ENCODE peak calls at places on chromosomes 6 and 20, in nine cellular contexts. One of them, this sample, is unnamed.

GRCh38 chr20:52747736-52748135 is 224.4 kb upstream of the TSHZ2 start:
- DNase-seq in GM04503: no peak
- DNase-seq in Kasumi-1: no peak
- DNase-seq in cardiac septum: no peak
- DNase-seq in thoracic aorta: no peak
- DNase-seq in tibial nerve: no peak
- DNase-seq in neuronal stem cell: peak
- DNase-seq in cardiac fibroblast: no peak
- DNase-seq in esophagus muscularis mucosa: no peak
- DNase-seq in this sample: peak

GRCh38 chr6:132089173-132089572 is 138.0 kb upstream of the CCN2 start:
- DNase-seq in thoracic aorta: no peak
- DNase-seq in cardiac fibroblast: no peak
- DNase-seq in GM04503: no peak
- DNase-seq in cardiac septum: no peak
- DNase-seq in tibial nerve: no peak
- DNase-seq in Kasumi-1: no peak
- DNase-seq in esophagus muscularis mucosa: no peak
- DNase-seq in neuronal stem cell: no peak
- DNase-seq in this sample: no peak

GRCh38 chr6:39083111-39083702 is 31.8 kb downstream of the SAYSD1 start:
- DNase-seq in cardiac fibroblast: no peak
- DNase-seq in thoracic aorta: no peak
- DNase-seq in tibial nerve: no peak
- DNase-seq in GM04503: no peak
- DNase-seq in Kasumi-1: no peak
- DNase-seq in neuronal stem cell: no peak
- DNase-seq in cardiac septum: no peak
- DNase-seq in esophagus muscularis mucosa: no peak
- DNase-seq in this sample: no peak

GRCh38 chr20:2204021-2204420 is 91.8 kb upstream of the TGM3 start:
- DNase-seq in cardiac fibroblast: no peak
- DNase-seq in Kasumi-1: no peak
- DNase-seq in thoracic aorta: no peak
- DNase-seq in tibial nerve: no peak
- DNase-seq in esophagus muscularis mucosa: no peak
- DNase-seq in neuronal stem cell: no peak
- DNase-seq in cardiac septum: no peak
- DNase-seq in GM04503: no peak
- DNase-seq in this sample: no peak

GRCh38 chr20:39849664-39850063 is 839.4 kb downstream of the MAFB start:
- DNase-seq in neuronal stem cell: no peak
- DNase-seq in esophagus muscularis mucosa: no peak
- DNase-seq in thoracic aorta: peak
- DNase-seq in GM04503: peak
- DNase-seq in cardiac fibroblast: peak
- DNase-seq in Kasumi-1: no peak
- DNase-seq in tibial nerve: peak
- DNase-seq in cardiac septum: peak
- DNase-seq in this sample: peak

GRCh38 chr6:26575494-26575939 is 21.2 kb upstream of the ABT1 start:
- DNase-seq in cardiac septum: no peak
- DNase-seq in neuronal stem cell: no peak
- DNase-seq in esophagus muscularis mucosa: no peak
- DNase-seq in tibial nerve: no peak
- DNase-seq in Kasumi-1: no peak
- DNase-seq in thoracic aorta: no peak
- DNase-seq in GM04503: no peak
- DNase-seq in cardiac fibroblast: peak
- DNase-seq in this sample: no peak

GRCh38 chr6:86780923-86781322 is 156.4 kb upstream of the HTR1E start:
- DNase-seq in GM04503: no peak
- DNase-seq in esophagus muscularis mucosa: no peak
- DNase-seq in thoracic aorta: no peak
- DNase-seq in neuronal stem cell: no peak
- DNase-seq in cardiac fibroblast: no peak
- DNase-seq in cardiac septum: no peak
- DNase-seq in tibial nerve: no peak
- DNase-seq in Kasumi-1: no peak
- DNase-seq in this sample: no peak

GRCh38 chr6:43953794-43954310 is 173.4 kb downstream of the MRPL14 start:
- DNase-seq in GM04503: no peak
- DNase-seq in thoracic aorta: no peak
- DNase-seq in esophagus muscularis mucosa: no peak
- DNase-seq in cardiac septum: peak
- DNase-seq in Kasumi-1: no peak
- DNase-seq in tibial nerve: no peak
- DNase-seq in neuronal stem cell: no peak
- DNase-seq in cardiac fibroblast: peak
- DNase-seq in this sample: no peak

GRCh38 chr6:41538556-41539182 is 7.5 kb upstream of the FOXP4 start:
- DNase-seq in cardiac septum: no peak
- DNase-seq in neuronal stem cell: no peak
- DNase-seq in cardiac fibroblast: peak
- DNase-seq in Kasumi-1: peak
- DNase-seq in thoracic aorta: no peak
- DNase-seq in tibial nerve: no peak
- DNase-seq in GM04503: no peak
- DNase-seq in esophagus muscularis mucosa: no peak
- DNase-seq in this sample: no peak

GRCh38 chr6:164152611-164153010 is 738.1 kb downstream of the QKI start:
- DNase-seq in cardiac fibroblast: no peak
- DNase-seq in Kasumi-1: no peak
- DNase-seq in cardiac septum: no peak
- DNase-seq in thoracic aorta: no peak
- DNase-seq in GM04503: no peak
- DNase-seq in neuronal stem cell: no peak
- DNase-seq in esophagus muscularis mucosa: no peak
- DNase-seq in tibial nerve: no peak
- DNase-seq in this sample: no peak

GRCh38 chr6:143283887-143284640 is 166.4 kb downstream of the ADAT2 start:
- DNase-seq in GM04503: peak
- DNase-seq in cardiac septum: no peak
- DNase-seq in tibial nerve: no peak
- DNase-seq in neuronal stem cell: no peak
- DNase-seq in Kasumi-1: no peak
- DNase-seq in thoracic aorta: no peak
- DNase-seq in cardiac fibroblast: peak
- DNase-seq in esophagus muscularis mucosa: no peak
- DNase-seq in this sample: peak

GRCh38 chr20:41229259-41229658 is 88.3 kb downstream of the ZHX3 start:
- DNase-seq in tibial nerve: no peak
- DNase-seq in neuronal stem cell: no peak
- DNase-seq in cardiac fibroblast: no peak
- DNase-seq in thoracic aorta: no peak
- DNase-seq in esophagus muscularis mucosa: no peak
- DNase-seq in GM04503: no peak
- DNase-seq in cardiac septum: no peak
- DNase-seq in Kasumi-1: no peak
- DNase-seq in this sample: no peak

GRCh38 chr6:152642578-152643375 is 5.6 kb upstream of the SYNE1 start:
- DNase-seq in cardiac fibroblast: peak
- DNase-seq in cardiac septum: peak
- DNase-seq in GM04503: no peak
- DNase-seq in Kasumi-1: peak
- DNase-seq in neuronal stem cell: peak
- DNase-seq in thoracic aorta: no peak
- DNase-seq in tibial nerve: no peak
- DNase-seq in esophagus muscularis mucosa: no peak
- DNase-seq in this sample: peak

GRCh38 chr6:20875369-20875963 is 341.2 kb downstream of the CDKAL1 start:
- DNase-seq in GM04503: no peak
- DNase-seq in thoracic aorta: no peak
- DNase-seq in cardiac septum: no peak
- DNase-seq in cardiac fibroblast: peak
- DNase-seq in neuronal stem cell: no peak
- DNase-seq in Kasumi-1: peak
- DNase-seq in tibial nerve: no peak
- DNase-seq in esophagus muscularis mucosa: no peak
- DNase-seq in this sample: no peak

GRCh38 chr20:33211817-33212424 is 5.2 kb upstream of the BPIFA3 start:
- DNase-seq in tibial nerve: no peak
- DNase-seq in neuronal stem cell: peak
- DNase-seq in GM04503: no peak
- DNase-seq in esophagus muscularis mucosa: no peak
- DNase-seq in cardiac fibroblast: peak
- DNase-seq in cardiac septum: no peak
- DNase-seq in Kasumi-1: peak
- DNase-seq in thoracic aorta: no peak
- DNase-seq in this sample: peak

GRCh38 chr20:1094706-1095220 is 23.6 kb upstream of the PSMF1 start:
- DNase-seq in Kasumi-1: no peak
- DNase-seq in GM04503: peak
- DNase-seq in thoracic aorta: no peak
- DNase-seq in cardiac fibroblast: no peak
- DNase-seq in cardiac septum: no peak
- DNase-seq in neuronal stem cell: no peak
- DNase-seq in tibial nerve: no peak
- DNase-seq in esophagus muscularis mucosa: no peak
- DNase-seq in this sample: peak

GRCh38 chr6:41884957-41885356 is 10.2 kb downstream of the USP49 start:
- DNase-seq in neuronal stem cell: no peak
- DNase-seq in esophagus muscularis mucosa: no peak
- DNase-seq in cardiac fibroblast: no peak
- DNase-seq in tibial nerve: no peak
- DNase-seq in thoracic aorta: no peak
- DNase-seq in Kasumi-1: no peak
- DNase-seq in GM04503: no peak
- DNase-seq in cardiac septum: no peak
- DNase-seq in this sample: no peak

GRCh38 chr6:131602913-131603312 is 25.1 kb downstream of the MED23 start:
- DNase-seq in thoracic aorta: no peak
- DNase-seq in cardiac septum: no peak
- DNase-seq in tibial nerve: no peak
- DNase-seq in GM04503: peak
- DNase-seq in esophagus muscularis mucosa: no peak
- DNase-seq in neuronal stem cell: no peak
- DNase-seq in Kasumi-1: no peak
- DNase-seq in cardiac fibroblast: peak
- DNase-seq in this sample: peak

GRCh38 chr20:8764289-8764962 is 304.5 kb upstream of the PLCB4 start:
- DNase-seq in Kasumi-1: peak
- DNase-seq in thoracic aorta: no peak
- DNase-seq in tibial nerve: no peak
- DNase-seq in esophagus muscularis mucosa: no peak
- DNase-seq in neuronal stem cell: no peak
- DNase-seq in GM04503: no peak
- DNase-seq in cardiac septum: no peak
- DNase-seq in cardiac fibroblast: no peak
- DNase-seq in this sample: no peak

GRCh38 chr6:163965426-163966348 is 551.2 kb downstream of the QKI start:
- DNase-seq in thoracic aorta: no peak
- DNase-seq in cardiac fibroblast: no peak
- DNase-seq in cardiac septum: no peak
- DNase-seq in tibial nerve: no peak
- DNase-seq in neuronal stem cell: no peak
- DNase-seq in esophagus muscularis mucosa: peak
- DNase-seq in Kasumi-1: no peak
- DNase-seq in GM04503: no peak
- DNase-seq in this sample: no peak

GRCh38 chr6:127058027-127058426 is 60.4 kb upstream of the RSPO3 start:
- DNase-seq in tibial nerve: no peak
- DNase-seq in neuronal stem cell: no peak
- DNase-seq in cardiac fibroblast: peak
- DNase-seq in GM04503: no peak
- DNase-seq in Kasumi-1: no peak
- DNase-seq in esophagus muscularis mucosa: no peak
- DNase-seq in cardiac septum: no peak
- DNase-seq in thoracic aorta: no peak
- DNase-seq in this sample: no peak

GRCh38 chr6:41694815-41695536 is 40.4 kb downstream of the TFEB start:
- DNase-seq in neuronal stem cell: no peak
- DNase-seq in GM04503: no peak
- DNase-seq in thoracic aorta: no peak
- DNase-seq in cardiac septum: no peak
- DNase-seq in tibial nerve: no peak
- DNase-seq in Kasumi-1: no peak
- DNase-seq in esophagus muscularis mucosa: no peak
- DNase-seq in cardiac fibroblast: peak
- DNase-seq in this sample: no peak

GRCh38 chr6:148179786-148180185 is 162.9 kb upstream of the SASH1 start:
- DNase-seq in cardiac fibroblast: peak
- DNase-seq in GM04503: no peak
- DNase-seq in thoracic aorta: no peak
- DNase-seq in Kasumi-1: peak
- DNase-seq in neuronal stem cell: no peak
- DNase-seq in cardiac septum: no peak
- DNase-seq in tibial nerve: no peak
- DNase-seq in esophagus muscularis mucosa: no peak
- DNase-seq in this sample: no peak

GRCh38 chr6:8481727-8482126 is 46.4 kb upstream of the SLC35B3 start:
- DNase-seq in Kasumi-1: peak
- DNase-seq in neuronal stem cell: peak
- DNase-seq in GM04503: no peak
- DNase-seq in cardiac septum: no peak
- DNase-seq in esophagus muscularis mucosa: no peak
- DNase-seq in thoracic aorta: no peak
- DNase-seq in cardiac fibroblast: peak
- DNase-seq in tibial nerve: no peak
- DNase-seq in this sample: no peak

GRCh38 chr20:37559312-37560027 is 31.8 kb upstream of the BLCAP start:
- DNase-seq in tibial nerve: no peak
- DNase-seq in GM04503: no peak
- DNase-seq in esophagus muscularis mucosa: no peak
- DNase-seq in cardiac septum: no peak
- DNase-seq in thoracic aorta: no peak
- DNase-seq in cardiac fibroblast: no peak
- DNase-seq in Kasumi-1: no peak
- DNase-seq in neuronal stem cell: no peak
- DNase-seq in this sample: no peak

GRCh38 chr6:144262470-144263369 is 22.4 kb upstream of the UTRN start:
- DNase-seq in tibial nerve: no peak
- DNase-seq in esophagus muscularis mucosa: no peak
- DNase-seq in thoracic aorta: no peak
- DNase-seq in Kasumi-1: no peak
- DNase-seq in cardiac septum: no peak
- DNase-seq in GM04503: no peak
- DNase-seq in neuronal stem cell: no peak
- DNase-seq in cardiac fibroblast: no peak
- DNase-seq in this sample: no peak

GRCh38 chr20:38872036-38872435 is 54.2 kb upstream of the FAM83D start:
- DNase-seq in esophagus muscularis mucosa: no peak
- DNase-seq in thoracic aorta: no peak
- DNase-seq in neuronal stem cell: no peak
- DNase-seq in cardiac fibroblast: no peak
- DNase-seq in GM04503: no peak
- DNase-seq in cardiac septum: no peak
- DNase-seq in Kasumi-1: no peak
- DNase-seq in tibial nerve: no peak
- DNase-seq in this sample: no peak

GRCh38 chr6:24666616-24667377 is at the start of the genes ACOT13 and TDP2:
- DNase-seq in neuronal stem cell: peak
- DNase-seq in thoracic aorta: peak
- DNase-seq in Kasumi-1: peak
- DNase-seq in cardiac fibroblast: peak
- DNase-seq in cardiac septum: peak
- DNase-seq in esophagus muscularis mucosa: peak
- DNase-seq in GM04503: peak
- DNase-seq in tibial nerve: peak
- DNase-seq in this sample: peak

GRCh38 chr20:46835418-46835817 is 59.2 kb upstream of the EYA2 start:
- DNase-seq in cardiac septum: no peak
- DNase-seq in thoracic aorta: no peak
- DNase-seq in tibial nerve: no peak
- DNase-seq in esophagus muscularis mucosa: no peak
- DNase-seq in cardiac fibroblast: peak
- DNase-seq in Kasumi-1: no peak
- DNase-seq in neuronal stem cell: no peak
- DNase-seq in GM04503: no peak
- DNase-seq in this sample: no peak